ENCODE peak calls at places on chromosome X, in four cellular contexts. U is A673, R is esophagus squamous epithelium, G is mesendoderm. E is an unnamed sample.
A peak's percentile ranks its signal among the peaks of the same experiment; 100 is the strongest.

GRCh38 chrX:53287493-53288138 is 6.2 kb upstream of the IQSEC2 start:
- DNase-seq in G (no peak), R (no peak), U (peak; percentile 85), E (peak; percentile 68)

GRCh38 chrX:136321532-136321931 is 20.8 kb downstream of the ADGRG4 start:
- DNase-seq in U (no peak), G (no peak), R (no peak), E (no peak)

GRCh38 chrX:146054311-146054710 is 236.7 kb downstream of the SLITRK2 start:
- DNase-seq in U (no peak), G (no peak), R (no peak), E (no peak)

GRCh38 chrX:18701621-18702361 is 5.7 kb upstream of the PPEF1 start:
- DNase-seq in R (no peak), G (no peak), U (no peak), E (no peak)

GRCh38 chrX:25207803-25208202 is 192.0 kb upstream of the ARX start:
- DNase-seq in G (no peak), U (no peak), R (no peak), E (no peak)

GRCh38 chrX:24396236-24396929 is 35.9 kb downstream of the SUPT20HL1 start:
- DNase-seq in G (no peak), U (no peak), R (no peak), E (peak; percentile 23)

GRCh38 chrX:48966796-48967579 is 4.7 kb downstream of the KCND1 start:
- DNase-seq in G (no peak), U (no peak), R (no peak), E (no peak)

GRCh38 chrX:41457618-41458192 is 10.6 kb downstream of the NYX start:
- DNase-seq in R (no peak), U (no peak), G (no peak), E (no peak)

GRCh38 chrX:41634284-41634683 is 54.5 kb upstream of the GPR34 start:
- DNase-seq in U (no peak), G (peak; percentile 2), R (no peak), E (peak; percentile 75)

GRCh38 chrX:24767557-24767956 is 73.8 kb downstream of the POLA1 start:
- DNase-seq in G (no peak), U (no peak), R (no peak), E (no peak)

GRCh38 chrX:123087326-123087725 is 96.8 kb upstream of the GRIA3 start:
- DNase-seq in U (no peak), R (no peak), G (no peak), E (no peak)

GRCh38 chrX:66728818-66729271 is 90.0 kb upstream of the EDA2R start:
- DNase-seq in R (no peak), G (peak; percentile 76), U (peak; percentile 52), E (peak; percentile 64)

GRCh38 chrX:132622130-132622529 is 133.3 kb upstream of the MBNL3 start:
- DNase-seq in G (peak; percentile 20), U (peak; percentile 57), R (no peak), E (peak; percentile 20)

GRCh38 chrX:51336584-51336983 is 4.0 kb downstream of the NUDT10 start:
- DNase-seq in R (no peak), G (peak; percentile 70), U (peak; percentile 67), E (no peak)

GRCh38 chrX:71198066-71198465 is 25.0 kb upstream of the GJB1 start:
- DNase-seq in G (no peak), R (no peak), U (no peak), E (no peak)

GRCh38 chrX:15215366-15215765 is 54.5 kb downstream of the ASB9 start:
- DNase-seq in U (no peak), G (no peak), R (no peak), E (no peak)

GRCh38 chrX:71871367-71871766 is 39.3 kb upstream of the NHSL2 start:
- DNase-seq in U (no peak), G (peak; percentile 45), R (no peak), E (no peak)

GRCh38 chrX:9905288-9905687 is 61.9 kb upstream of the CLDN34 start:
- DNase-seq in R (no peak), U (no peak), G (no peak), E (no peak)

GRCh38 chrX:20016618-20016945 is 25.7 kb upstream of the BCLAF3 start:
- DNase-seq in R (no peak), U (no peak), G (no peak), E (no peak)

GRCh38 chrX:1686642-1687041 is 71.8 kb downstream of the ASMT start:
- DNase-seq in G (no peak), U (no peak), R (no peak), E (no peak)

GRCh38 chrX:49155243-49155899 is 7.2 kb upstream of the MAGIX start:
- DNase-seq in G (peak; percentile 87), R (no peak), U (peak; percentile 78), E (no peak)

GRCh38 chrX:153954618-153955450 is 10.4 kb upstream of the RENBP start:
- DNase-seq in U (no peak), R (no peak), G (no peak), E (no peak)
- H3K4me1 ChIP-seq in U (peaks cover 5% of the 10 kb centered on the region), R (no peaks in the 10 kb centered on the region), G (no peaks in the 10 kb centered on the region), E (peaks cover 13% of the 10 kb centered on the region)

GRCh38 chrX:140092121-140092520 is 126.8 kb upstream of the CXorf66 start:
- DNase-seq in U (no peak), R (no peak), G (no peak), E (no peak)

GRCh38 chrX:140090800-140091275 is 125.5 kb upstream of the CXorf66 start:
- DNase-seq in G (peak; percentile 21), R (no peak), U (peak; percentile 20), E (no peak)

GRCh38 chrX:140087865-140088264 is 122.5 kb upstream of the CXorf66 start:
- DNase-seq in G (no peak), U (no peak), R (no peak), E (no peak)

GRCh38 chrX:140088438-140088837 is 123.1 kb upstream of the CXorf66 start:
- DNase-seq in G (no peak), U (no peak), R (no peak), E (no peak)

GRCh38 chrX:140091276-140091886 is 126.1 kb upstream of the CXorf66 start:
- DNase-seq in R (no peak), U (peak; percentile 23), G (peak; percentile 43), E (peak; percentile 60)
- H3K4me3 ChIP-seq in R (peak overlapping the region; percentile 24), U (peak overlapping the region; percentile 40), G (no peak overlapping the region), E (peak overlapping the region; percentile 56)

DNA sequence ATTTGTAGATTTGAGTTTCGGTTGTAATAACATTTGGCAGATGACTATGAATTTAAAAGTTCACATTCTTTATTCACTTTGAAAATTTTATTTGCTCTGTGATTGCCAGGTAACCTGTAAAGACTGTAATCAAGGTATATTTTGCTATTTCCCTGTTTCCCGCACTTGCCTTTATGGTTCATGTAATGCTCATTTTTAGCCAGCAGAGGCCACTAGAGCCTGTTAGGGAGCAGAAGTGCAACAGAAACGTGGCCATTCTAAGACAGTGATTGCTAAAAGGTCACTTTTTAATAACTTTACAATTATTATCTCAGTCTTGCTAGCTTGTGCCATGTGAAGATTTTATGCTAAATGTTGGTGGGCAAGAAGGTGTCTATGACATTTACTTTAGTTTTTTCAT is 12.4 kb downstream of the YIPF6 start:
- DNase-seq in R (no peak), G (peak; percentile 49), U (peak; percentile 61), E (no peak)
- H3K4me1 ChIP-seq in R (no peaks in the 10 kb centered on the region), G (no peaks in the 10 kb centered on the region), U (no peaks in the 10 kb centered on the region), E (no peaks in the 10 kb centered on the region)

DNA sequence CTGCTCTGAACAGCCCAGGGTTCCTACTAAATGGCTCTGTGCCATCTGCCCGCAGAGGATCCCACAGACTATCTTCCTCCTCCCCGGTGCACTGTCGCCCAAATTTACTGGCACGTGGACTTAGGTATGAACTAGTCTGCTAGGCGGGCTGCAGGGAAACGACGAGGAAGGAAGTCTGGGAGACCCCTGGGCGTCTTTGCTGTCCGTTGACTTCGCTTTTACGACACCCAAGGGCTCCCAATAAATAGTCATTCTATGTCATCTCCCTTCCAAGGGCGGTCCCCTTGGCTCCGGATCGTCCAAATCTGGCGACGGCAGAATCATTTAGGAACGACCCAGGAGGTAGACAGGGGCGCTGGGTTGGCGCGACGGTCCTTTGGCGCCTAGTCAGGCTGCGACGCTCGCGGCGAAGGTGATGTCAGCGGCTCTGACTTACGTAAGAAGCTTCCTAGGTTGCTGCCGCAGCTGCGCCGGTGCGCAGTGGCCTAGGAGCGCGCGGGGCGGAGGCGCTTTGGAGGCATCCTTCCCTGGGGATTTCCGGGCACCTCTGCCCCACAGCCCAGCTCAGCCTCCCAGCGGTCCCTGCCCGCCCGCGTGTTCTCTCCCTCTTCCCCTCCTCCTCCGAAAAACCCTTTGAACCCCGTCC is 2.2 kb downstream of the NHS start:
- DNase-seq in G (peak; percentile 81), U (no peak), R (no peak), E (peak; percentile 23)
- H3K4me3 ChIP-seq in G (no peak overlapping the region), U (no peak overlapping the region), R (peak overlapping the region; percentile 57), E (peak overlapping the region; percentile 71)

DNA sequence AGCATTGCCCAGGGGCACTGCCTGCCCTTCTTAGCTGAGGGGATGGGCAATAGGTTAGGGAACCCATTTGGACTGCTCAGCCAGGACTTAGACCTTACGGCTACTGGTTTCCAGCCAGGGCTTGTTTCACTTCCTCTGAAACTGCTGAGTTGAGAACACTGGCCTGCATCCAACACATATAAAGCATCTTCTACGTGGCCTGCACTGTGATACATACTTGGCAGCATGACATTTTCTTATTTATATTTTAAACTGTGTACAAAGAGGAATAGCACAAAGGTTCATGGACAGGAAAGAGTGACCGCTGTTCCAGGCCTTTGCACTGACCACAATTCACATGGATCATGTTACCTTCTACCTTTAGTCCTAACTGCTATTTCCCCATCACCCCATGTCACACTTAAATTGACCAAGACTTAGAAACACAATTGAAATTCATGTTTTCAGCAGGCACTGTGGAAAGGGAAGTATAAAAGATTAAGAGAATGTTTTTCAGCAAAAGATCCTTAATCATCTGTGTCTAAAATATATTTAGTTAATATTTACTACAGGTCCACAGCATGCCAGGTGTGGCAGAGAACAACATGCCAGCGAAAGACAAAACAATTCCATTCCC is 43.7 kb downstream of the NLGN4X start:
- DNase-seq in U (peak; percentile 39), G (no peak), R (no peak), E (no peak)
- H3K4me1 ChIP-seq in U (peaks cover 17% of the 10 kb centered on the region), G (no peaks in the 10 kb centered on the region), R (no peaks in the 10 kb centered on the region), E (no peaks in the 10 kb centered on the region)

DNA sequence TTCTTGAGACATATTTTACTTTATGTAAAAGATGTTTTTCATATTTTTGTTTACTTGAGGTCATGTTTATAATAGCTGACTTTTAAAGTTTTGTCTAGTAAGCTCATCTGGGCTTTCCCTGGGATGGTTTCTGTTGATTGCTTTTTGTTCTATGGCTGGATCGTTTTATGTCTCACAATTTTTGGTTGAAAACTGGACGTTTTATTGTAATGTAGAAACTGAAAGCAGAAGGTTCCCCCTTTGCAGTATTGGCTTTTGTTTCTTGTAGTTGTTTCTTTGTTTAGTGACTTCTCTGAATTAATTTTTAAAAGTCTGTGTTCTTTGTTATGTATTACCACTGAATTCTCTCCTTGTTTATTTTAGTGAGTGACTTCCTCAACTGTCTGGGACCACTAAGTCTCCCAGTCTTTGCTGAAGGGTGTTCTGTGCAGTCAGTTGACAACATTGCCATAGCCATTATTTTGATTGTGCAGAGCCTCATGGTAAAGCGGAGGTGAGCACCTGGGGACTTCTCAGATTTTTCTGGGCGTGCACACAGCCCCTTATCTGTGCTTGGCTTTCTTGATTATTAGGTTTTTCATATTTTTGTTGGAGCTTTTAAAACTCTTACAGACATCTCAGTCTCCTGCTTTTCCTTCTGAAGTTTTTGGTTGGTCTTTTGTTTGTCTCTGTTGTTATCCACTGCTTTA is 31.0 kb downstream of the KDM6A start:
- DNase-seq in U (no peak), R (no peak), G (no peak), E (no peak)
- H3K4me3 ChIP-seq in U (no peak overlapping the region), R (no peak overlapping the region), G (no peak overlapping the region), E (no peak overlapping the region)

E was measured in tibial artery.